ENCODE peak calls at places on chromosomes 4 and X, in five cellular contexts. R is mucosa of descending colon, C is HEK293T, K is hypothalamus, Q is hepatocyte. X is an unnamed sample.

GRCh38 chr4:150164055-150164454 is 85.8 kb downstream of the DCLK2 start:
- DNase-seq in R (no peak), C (no peak), K (no peak), Q (no peak), X (no peak)

GRCh38 chr4:39541987-39542632 is 14.9 kb upstream of the UGDH start:
- DNase-seq in R (no peak), C (no peak), K (no peak), Q (peak), X (no peak)

GRCh38 chr4:51906167-51906647 is 63.3 kb downstream of the DCUN1D4 start:
- DNase-seq in R (no peak), C (no peak), K (no peak), Q (peak), X (no peak)

GRCh38 chrX:41442824-41443560 is 4.2 kb upstream of the NYX start:
- DNase-seq in R (no peak), C (no peak), K (no peak), Q (no peak), X (no peak)

GRCh38 chrX:146346102-146346501 is 463.5 kb upstream of the CXorf51B start:
- DNase-seq in R (no peak), C (no peak), K (no peak), Q (no peak), X (no peak)

GRCh38 chr4:71269241-71269640 is 69.6 kb upstream of the SLC4A4 start:
- DNase-seq in R (no peak), C (no peak), K (no peak), Q (no peak), X (no peak)

GRCh38 chr4:77240469-77241066 is 83.6 kb downstream of the CCNG2 start:
- DNase-seq in R (peak), C (peak), K (peak), Q (peak), X (peak)

GRCh38 chr4:99062120-99062519 is 26.5 kb downstream of the ADH5 start:
- DNase-seq in R (no peak), C (peak), K (no peak), Q (no peak), X (no peak)

GRCh38 chr4:10273030-10273429 is 156.4 kb upstream of the WDR1 start:
- DNase-seq in R (no peak), C (no peak), K (no peak), Q (no peak), X (no peak)

GRCh38 chr4:181478675-181479074 is 764.5 kb upstream of the TENM3 start:
- DNase-seq in R (no peak), C (no peak), K (no peak), Q (no peak), X (no peak)

GRCh38 chrX:13689519-13690211 is 737 bp downstream of the RAB9A start:
- DNase-seq in R (no peak), C (peak), K (no peak), Q (no peak), X (no peak)

GRCh38 chr4:123750044-123750443 is 353.4 kb downstream of the SPRY1 start:
- DNase-seq in R (no peak), C (peak), K (no peak), Q (peak), X (no peak)

GRCh38 chrX:85244411-85245210 is 820 bp downstream of the ZNF711 start:
- DNase-seq in R (peak), C (peak), K (no peak), Q (peak), X (peak)

GRCh38 chrX:96776966-96777365 is 92.3 kb downstream of the DIAPH2 start:
- DNase-seq in R (no peak), C (no peak), K (no peak), Q (no peak), X (no peak)

GRCh38 chr4:40525811-40526598 is 103.7 kb downstream of the RBM47 start:
- DNase-seq in R (no peak), C (no peak), K (no peak), Q (peak), X (no peak)

GRCh38 chr4:164601653-164602052 is 152.3 kb upstream of the SMIM31 start:
- DNase-seq in R (no peak), C (no peak), K (no peak), Q (no peak), X (no peak)

GRCh38 chr4:77001907-77002306 is 52.4 kb downstream of the SEPTIN11 start:
- DNase-seq in R (no peak), C (no peak), K (no peak), Q (no peak), X (no peak)

GRCh38 chr4:66252291-66252690 is 582.0 kb upstream of the EPHA5 start:
- DNase-seq in R (no peak), C (no peak), K (no peak), Q (no peak), X (no peak)

GRCh38 chr4:107044170-107044569 is 8.1 kb upstream of the DKK2 start:
- DNase-seq in R (no peak), C (no peak), K (no peak), Q (no peak), X (no peak)

GRCh38 chrX:119407681-119408080 is 8.5 kb downstream of the SLC25A43 start:
- DNase-seq in R (no peak), C (no peak), K (no peak), Q (no peak), X (no peak)

GRCh38 chr4:1017211-1017610 is 5.8 kb downstream of the FGFRL1 start:
- DNase-seq in R (no peak), C (no peak), K (no peak), Q (no peak), X (no peak)

GRCh38 chr4:124144302-124144701 is 568.2 kb downstream of the ANKRD50 start:
- DNase-seq in R (no peak), C (no peak), K (no peak), Q (no peak), X (no peak)

GRCh38 chr4:5028480-5028879 is 9.2 kb upstream of the CYTL1 start:
- DNase-seq in R (no peak), C (no peak), K (no peak), Q (no peak), X (no peak)

GRCh38 chrX:56729152-56729557 is at the start of gene NBDY:
- DNase-seq in R (peak), C (peak), K (peak), Q (peak), X (peak)

GRCh38 chr4:108058685-108059440 is 69.2 kb downstream of the HADH start:
- DNase-seq in R (no peak), C (no peak), K (no peak), Q (peak), X (no peak)

GRCh38 chrX:97547873-97548578 is 664.3 kb downstream of the RPA4 start:
- DNase-seq in R (no peak), C (no peak), K (no peak), Q (peak), X (no peak)

GRCh38 chr4:125060376-125060775 is 254.4 kb upstream of the FAT4 start:
- DNase-seq in R (no peak), C (no peak), K (no peak), Q (no peak), X (no peak)

GRCh38 chrX:91081873-91082272 is 352.8 kb upstream of the PABPC5 start:
- DNase-seq in R (no peak), C (no peak), K (no peak), Q (no peak), X (no peak)

GRCh38 chrX:40085714-40086113 is 12.0 kb downstream of the BCOR start:
- DNase-seq in R (peak), C (no peak), K (no peak), Q (no peak), X (no peak)

GRCh38 chr4:122686709-122687108 is 45.8 kb upstream of the BBS12 start:
- DNase-seq in R (no peak), C (no peak), K (no peak), Q (no peak), X (no peak)

GRCh38 chr4:38857354-38858096 is 908 bp upstream of the TLR6 start:
- DNase-seq in R (no peak), C (no peak), K (no peak), Q (peak), X (no peak)

GRCh38 chrX:97629597-97629985 is 745.9 kb downstream of the RPA4 start:
- DNase-seq in R (no peak), C (no peak), K (no peak), Q (no peak), X (no peak)

GRCh38 chr4:95637047-95637600 is 88.4 kb upstream of the UNC5C start:
- DNase-seq in R (no peak), C (peak), K (no peak), Q (peak), X (peak)

GRCh38 chr4:110020681-110021443 is 108.2 kb downstream of the EGF start:
- DNase-seq in R (no peak), C (no peak), K (no peak), Q (no peak), X (no peak)

GRCh38 chrX:1205681-1206611 is 6.5 kb downstream of the CRLF2 start:
- DNase-seq in R (no peak), C (peak), K (no peak), Q (peak), X (no peak)